ENCODE peak calls at places on chromosome 4, in eight cellular contexts. G, I, X, J, R, P, H and M are unnamed samples.

GRCh38 chr4:156685308-156685707 is 286.3 kb downstream of the PDGFC start:
- DNase-seq in H (no peak), I (no peak), J (no peak), X (no peak), P (no peak), R (no peak), G (peak; percentile 35), M (no peak)

GRCh38 chr4:76305971-76306881 is at the start of gene STBD1:
- DNase-seq in J (peak; percentile 85), R (peak; percentile 96), G (peak; percentile 47), P (peak; percentile 76), I (no peak), X (peak; percentile 93), H (peak; percentile 89), M (peak; percentile 93)

GRCh38 chr4:46956451-46956850 is 36.9 kb downstream of the GABRA4 start:
- DNase-seq in I (no peak), G (no peak), P (no peak), X (no peak), J (no peak), R (no peak), H (no peak), M (no peak)

GRCh38 chr4:70734971-70735370 is 13.2 kb downstream of the RUFY3 start:
- DNase-seq in G (no peak), P (no peak), R (no peak), J (no peak), X (no peak), I (no peak), H (no peak), M (no peak)

GRCh38 chr4:101018836-101019235 is 328.5 kb downstream of the PPP3CA start:
- DNase-seq in X (no peak), H (peak; percentile 30), P (peak; percentile 88), I (no peak), R (no peak), J (no peak), G (no peak), M (no peak)

GRCh38 chr4:26410385-26411293 is 79.6 kb downstream of the CCKAR start:
- DNase-seq in X (no peak), R (peak; percentile 59), H (no peak), P (peak; percentile 49), G (peak; percentile 52), J (no peak), I (peak; percentile 15), M (peak; percentile 21)

GRCh38 chr4:109207060-109207459 is 95.4 kb downstream of the COL25A1 start:
- DNase-seq in X (no peak), I (no peak), P (no peak), H (no peak), G (peak; percentile 27), R (no peak), J (no peak), M (no peak)

GRCh38 chr4:6560416-6561172 is 14.4 kb upstream of the MAN2B2 start:
- DNase-seq in J (no peak), P (no peak), I (no peak), G (peak; percentile 34), H (no peak), R (no peak), X (no peak), M (no peak)

GRCh38 chr4:133476064-133476463 is 327.0 kb downstream of the PCDH10 start:
- DNase-seq in G (no peak), I (no peak), X (no peak), R (no peak), J (no peak), H (no peak), P (no peak), M (peak; percentile 9)

GRCh38 chr4:152847376-152847775 is 67.6 kb downstream of the ARFIP1 start:
- DNase-seq in G (no peak), H (no peak), R (no peak), I (no peak), J (no peak), P (no peak), X (no peak), M (no peak)

GRCh38 chr4:142281999-142282398 is 564.1 kb downstream of the INPP4B start:
- DNase-seq in G (peak; percentile 61), R (no peak), X (no peak), J (no peak), P (no peak), I (no peak), H (no peak), M (no peak)

GRCh38 chr4:41385486-41385885 is 128.8 kb downstream of the UCHL1 start:
- DNase-seq in P (no peak), G (no peak), R (no peak), I (no peak), H (no peak), X (no peak), J (no peak), M (no peak)

GRCh38 chr4:1249731-1250526 is 999 bp upstream of the CTBP1 start:
- DNase-seq in H (peak; percentile 50), I (peak; percentile 53), P (peak; percentile 46), R (no peak), X (peak; percentile 76), G (peak; percentile 12), J (peak; percentile 60), M (no peak)

GRCh38 chr4:1247811-1248261 is 1.1 kb downstream of the CTBP1 start:
- DNase-seq in X (no peak), G (peak; percentile 17), P (peak; percentile 7), J (no peak), R (peak; percentile 62), I (no peak), H (no peak), M (no peak)

GRCh38 chr4:1246901-1247810 is 1.8 kb downstream of the CTBP1 start:
- DNase-seq in X (peak; percentile 58), H (peak; percentile 26), J (no peak), I (no peak), R (peak; percentile 32), P (peak; percentile 33), G (no peak), M (peak; percentile 82)

GRCh38 chr4:1249148-1249730 is 309 bp upstream of the CTBP1 start:
- DNase-seq in I (peak; percentile 75), X (peak; percentile 89), G (peak; percentile 42), J (peak; percentile 89), R (peak; percentile 96), H (peak; percentile 89), P (peak; percentile 91), M (peak; percentile 96)

DNA sequence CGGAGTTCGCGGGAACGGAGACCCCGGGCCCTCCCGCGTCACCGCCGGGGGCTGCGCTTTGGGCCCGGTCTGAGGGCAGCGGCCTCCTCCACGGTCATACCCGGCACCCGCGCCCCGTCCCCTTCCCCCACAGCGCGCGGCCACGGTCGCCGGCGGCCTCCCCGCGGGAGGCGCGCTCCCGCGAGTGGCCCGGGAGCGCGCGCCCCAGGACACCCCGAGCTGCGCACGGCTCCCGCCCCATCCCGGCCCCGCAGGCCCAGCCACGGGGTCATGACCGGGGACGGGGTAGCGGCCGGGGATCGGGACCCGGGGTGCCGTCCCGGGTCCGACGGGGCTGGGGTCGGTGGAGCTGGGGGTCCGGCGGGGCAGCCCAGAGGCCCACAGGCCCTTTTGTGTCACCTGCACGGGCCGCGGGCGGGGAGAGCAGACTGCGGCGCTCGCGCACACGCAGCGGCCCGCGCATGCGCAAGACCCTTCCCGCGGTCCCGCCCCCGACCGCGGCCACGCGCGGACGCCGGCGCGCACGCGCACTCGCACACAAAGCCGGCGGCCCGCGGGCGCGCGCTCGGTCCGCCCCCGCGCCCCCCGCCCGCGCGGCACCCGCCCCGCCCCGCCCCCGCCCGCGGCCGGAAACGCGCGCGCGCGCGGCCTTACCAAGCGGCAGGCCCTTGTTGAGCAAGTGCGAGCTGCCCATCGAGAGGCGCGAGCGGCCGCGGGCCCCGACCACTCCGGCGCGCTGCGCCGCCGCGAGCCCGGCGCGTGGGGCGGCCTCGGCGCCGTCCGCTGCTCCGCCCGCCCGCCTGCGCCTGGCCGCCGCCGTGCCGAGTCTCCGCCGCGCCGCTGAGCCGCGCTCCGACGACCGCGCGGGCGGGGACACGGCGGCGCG is at the start of gene CTBP1:
- DNase-seq in G (peak; percentile 62), J (peak; percentile 86), I (peak; percentile 77), R (peak; percentile 91), H (peak; percentile 84), X (peak; percentile 87), P (peak; percentile 90), M (peak; percentile 100)
- H3K36me3 ChIP-seq in G (peaks cover 4% of the 10 kb centered on the region), J (peaks cover 12% of the 10 kb centered on the region), I (no peaks in the 10 kb centered on the region), R (no peaks in the 10 kb centered on the region), H (no peaks in the 10 kb centered on the region), X (peaks cover 24% of the 10 kb centered on the region), P (no peaks in the 10 kb centered on the region), M (peaks cover 5% of the 10 kb centered on the region)

GRCh38 chr4:139736661-139737060 is 71.0 kb downstream of the MGST2 start:
- DNase-seq in X (peak; percentile 46), P (no peak), R (no peak), H (no peak), G (no peak), J (no peak), I (no peak), M (no peak)
- H3K4me3 ChIP-seq in X (no peak overlapping the region), P (no peak overlapping the region), R (no peak overlapping the region), H (no peak overlapping the region), G (no peak overlapping the region), J (no peak overlapping the region), I (no peak overlapping the region), M (no peak overlapping the region)

DNA sequence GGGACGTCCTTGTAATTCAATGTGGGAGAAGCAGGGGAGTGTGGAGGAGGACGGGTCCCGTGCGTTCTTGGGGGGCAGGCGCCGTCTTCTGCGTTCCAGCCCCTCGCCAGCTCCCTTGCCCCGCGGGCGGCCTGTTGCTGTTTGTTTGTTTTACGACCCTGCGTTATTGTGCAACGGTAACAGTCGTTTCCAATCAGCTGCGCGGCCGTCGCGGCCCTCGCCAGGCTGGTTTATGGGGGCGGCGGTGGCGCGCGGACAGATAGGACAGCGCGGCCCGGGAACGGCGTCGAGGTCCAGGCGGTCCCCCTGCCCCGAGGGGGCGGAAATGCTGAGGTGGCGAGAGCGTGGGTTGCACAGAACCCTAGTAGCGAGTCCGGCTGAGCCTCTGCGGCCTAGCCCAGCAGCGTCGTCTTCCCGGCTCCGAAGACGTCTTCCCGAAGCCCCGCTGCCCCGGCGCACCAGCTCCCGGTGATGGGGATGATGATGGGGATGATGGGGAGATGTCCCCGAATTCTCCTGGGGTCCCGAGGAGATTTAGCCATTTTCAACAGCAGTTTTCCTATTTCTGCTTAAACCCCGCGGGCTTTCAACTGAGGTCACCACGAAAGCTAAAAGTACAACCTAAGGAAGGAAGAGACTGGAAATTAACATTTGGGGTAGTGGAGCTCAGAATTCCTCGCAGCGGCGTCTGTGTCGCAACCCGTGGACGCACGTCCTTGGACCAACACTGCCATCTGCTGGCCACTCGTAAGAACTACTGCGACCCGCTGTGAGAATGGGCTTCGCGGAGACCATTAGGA is 4.8 kb downstream of the PDGFRA start:
- DNase-seq in J (peak; percentile 73), G (peak; percentile 63), P (peak; percentile 78), I (peak; percentile 51), H (peak; percentile 80), X (peak; percentile 89), R (peak; percentile 90), M (peak; percentile 82)
- H3K27me3 ChIP-seq in J (peaks cover 39% of the 10 kb centered on the region), G (peaks cover 24% of the 10 kb centered on the region), P (peaks cover 35% of the 10 kb centered on the region), I (peaks cover 31% of the 10 kb centered on the region), H (peaks cover 70% of the 10 kb centered on the region), X (peaks cover 45% of the 10 kb centered on the region), R (no peaks in the 10 kb centered on the region), M (peaks cover 47% of the 10 kb centered on the region)

DNA sequence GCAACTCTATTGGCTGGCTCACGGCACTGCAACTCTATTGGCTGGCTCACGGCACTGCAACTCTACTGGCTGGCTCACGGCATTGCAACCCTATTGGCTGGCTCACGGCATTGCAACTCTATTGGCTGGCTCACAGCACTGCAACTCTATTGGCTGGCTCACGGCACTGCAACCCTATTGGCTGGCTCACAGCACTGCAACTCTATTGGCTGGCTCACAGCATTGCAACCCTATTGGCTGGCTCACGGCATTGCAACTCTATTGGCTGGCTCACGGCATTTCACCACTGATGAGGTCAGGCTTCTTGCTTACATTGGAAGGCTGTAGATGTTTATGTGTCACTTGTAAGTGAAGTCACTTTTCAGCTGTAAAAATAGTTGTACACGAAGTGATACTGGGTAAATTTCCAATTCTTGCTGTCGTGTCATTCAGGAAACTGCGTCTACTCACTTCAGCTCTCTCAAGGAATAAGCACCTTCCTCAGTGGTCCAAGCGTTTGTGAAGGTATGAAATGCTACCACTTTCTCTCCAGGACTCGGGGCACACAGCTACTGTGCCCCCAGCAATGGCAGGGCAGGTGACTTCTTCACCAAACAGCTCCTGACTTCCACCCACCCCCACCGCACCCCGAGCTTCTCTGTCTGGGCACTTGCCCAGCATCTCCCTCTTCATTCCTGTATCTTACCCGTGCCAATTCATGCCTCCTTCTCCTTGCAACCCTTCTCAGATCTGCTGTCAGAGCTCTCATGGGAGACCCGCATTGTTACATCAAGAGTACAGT is 141.3 kb downstream of the AFAP1 start:
- DNase-seq in H (no peak), J (no peak), I (no peak), G (no peak), P (no peak), X (no peak), R (no peak), M (no peak)
- H3K36me3 ChIP-seq in H (peaks cover 24% of the 10 kb centered on the region), J (peaks cover 53% of the 10 kb centered on the region), I (peaks cover 8% of the 10 kb centered on the region), G (peaks cover 17% of the 10 kb centered on the region), P (no peaks in the 10 kb centered on the region), X (peaks cover 48% of the 10 kb centered on the region), R (peaks cover 9% of the 10 kb centered on the region), M (peaks cover 8% of the 10 kb centered on the region)